ENCODE peak calls at places on chromosomes 1 and 21, in four cellular contexts. A, D, W and X are unnamed samples.

GRCh38 chr1:208015255-208015654 is 104.3 kb upstream of the CD34 start:
- DNase-seq in A (no peak), D (no peak), W (no peak), X (no peak)

GRCh38 chr1:191993549-191993948 is 164.7 kb upstream of the RGS18 start:
- DNase-seq in A (no peak), D (no peak), W (peak), X (no peak)

GRCh38 chr1:5996641-5997270 is 4.5 kb upstream of the NPHP4 start:
- DNase-seq in A (no peak), D (no peak), W (no peak), X (no peak)

GRCh38 chr1:237197470-237198425 is 155.8 kb downstream of the RYR2 start:
- DNase-seq in A (no peak), D (no peak), W (no peak), X (no peak)

GRCh38 chr1:241749041-241749798 is 97.1 kb downstream of the WDR64 start:
- DNase-seq in A (no peak), D (no peak), W (no peak), X (no peak)

GRCh38 chr1:154614887-154615286 is 6.9 kb upstream of the ADAR start:
- DNase-seq in A (peak), D (no peak), W (no peak), X (no peak)

GRCh38 chr1:72827285-72827684 is 544.9 kb upstream of the NEGR1 start:
- DNase-seq in A (no peak), D (no peak), W (no peak), X (no peak)

GRCh38 chr21:35737425-35737824 is 322.9 kb downstream of the SETD4 start:
- DNase-seq in A (no peak), D (no peak), W (no peak), X (no peak)

GRCh38 chr1:15411593-15412487 is 2.2 kb downstream of the EFHD2 start:
- DNase-seq in A (no peak), D (no peak), W (no peak), X (no peak)

GRCh38 chr21:44298301-44298700 is 1.6 kb upstream of the PFKL start:
- DNase-seq in A (no peak), D (no peak), W (peak), X (no peak)

GRCh38 chr21:34639250-34639649 is 24.3 kb upstream of the RCAN1 start:
- DNase-seq in A (no peak), D (no peak), W (no peak), X (peak)

GRCh38 chr1:16068356-16069270 is 4.8 kb downstream of the FAM131C start:
- DNase-seq in A (no peak), D (no peak), W (no peak), X (no peak)

GRCh38 chr1:172005856-172006255 is 164.6 kb downstream of the DNM3 start:
- DNase-seq in A (no peak), D (no peak), W (peak), X (no peak)

GRCh38 chr1:234877761-234878160 is 250.9 kb downstream of the TOMM20 start:
- DNase-seq in A (no peak), D (peak), W (no peak), X (no peak)

GRCh38 chr1:201894343-201895119 is 5.8 kb downstream of the SHISA4 start:
- DNase-seq in A (peak), D (peak), W (no peak), X (no peak)

GRCh38 chr1:34708106-34708505 is 46.7 kb upstream of the GJB5 start:
- DNase-seq in A (no peak), D (no peak), W (no peak), X (no peak)

GRCh38 chr1:64318428-64318827 is 115.0 kb downstream of the UBE2U start:
- DNase-seq in A (no peak), D (no peak), W (no peak), X (no peak)

GRCh38 chr1:55143686-55144085 is 71.5 kb downstream of the USP24 start:
- DNase-seq in A (peak), D (peak), W (peak), X (no peak)

GRCh38 chr1:22452401-22452963 is 831 bp downstream of the ZBTB40 start:
- DNase-seq in A (no peak), D (no peak), W (no peak), X (peak)

GRCh38 chr1:201570886-201571624 is 32.1 kb downstream of the NAV1 start:
- DNase-seq in A (peak), D (no peak), W (no peak), X (no peak)

GRCh38 chr1:8406011-8406410 is 88.1 kb downstream of the SLC45A1 start:
- DNase-seq in A (no peak), D (no peak), W (no peak), X (no peak)

GRCh38 chr1:48878191-48878940 is 101.7 kb upstream of the BEND5 start:
- DNase-seq in A (no peak), D (no peak), W (no peak), X (no peak)

GRCh38 chr1:3053986-3054385 is 15.0 kb upstream of the PRDM16 start:
- DNase-seq in A (no peak), D (no peak), W (no peak), X (no peak)

GRCh38 chr1:110307239-110307974 is 31.8 kb upstream of the RBM15 start:
- DNase-seq in A (no peak), D (no peak), W (no peak), X (no peak)

GRCh38 chr1:225442156-225442555 is 14.3 kb upstream of the LBR start:
- DNase-seq in A (no peak), D (no peak), W (no peak), X (no peak)

GRCh38 chr1:81345110-81345509 is 455.6 kb upstream of the ADGRL2 start:
- DNase-seq in A (no peak), D (no peak), W (no peak), X (no peak)

GRCh38 chr1:2046953-2047748 is 3.1 kb upstream of the PRKCZ start:
- DNase-seq in A (peak), D (no peak), W (peak), X (no peak)
- TF ChIP-seq CBFB in A (no peak), D (no peak), W (no peak), X (no peak)

DNA sequence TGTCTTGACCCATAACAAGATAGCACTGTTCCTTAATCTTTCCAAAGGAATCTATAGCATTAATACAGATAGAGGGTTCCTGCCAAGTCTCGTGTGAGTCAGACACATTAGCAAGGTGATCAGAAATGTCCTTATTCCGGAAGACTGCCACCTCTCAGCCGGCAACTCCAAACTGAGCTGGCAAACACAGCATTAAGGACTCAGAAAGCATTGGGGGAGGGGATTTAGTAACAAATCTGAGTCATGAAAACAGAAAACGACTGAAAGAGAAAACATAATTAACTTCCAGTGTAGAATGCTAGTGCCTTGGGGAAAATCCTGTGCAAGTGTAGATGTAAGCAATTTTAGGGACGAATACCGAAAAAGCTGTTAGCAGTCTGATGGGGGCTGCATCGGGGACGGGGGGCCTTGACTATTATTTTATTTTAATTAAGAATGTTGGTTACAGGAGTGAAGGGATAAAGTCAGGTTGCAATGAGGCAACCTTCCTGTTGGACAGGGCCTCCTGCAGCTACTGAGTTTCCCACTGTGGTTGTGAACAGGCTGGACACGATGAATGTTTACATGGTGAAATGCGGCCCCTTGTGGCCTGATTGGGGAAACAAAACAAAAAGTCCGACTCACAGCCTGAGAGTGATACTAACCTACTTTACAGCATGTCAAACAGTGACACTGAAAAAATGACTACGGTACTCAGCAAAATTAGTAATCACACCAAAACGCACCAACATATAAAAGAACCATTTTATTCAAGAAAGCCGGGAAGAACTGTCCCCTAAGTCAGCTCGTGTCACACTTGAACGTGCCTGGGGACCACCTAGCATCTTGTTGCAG is 20.7 kb downstream of the MIS18A start:
- DNase-seq in A (peak), D (peak), W (peak), X (no peak)
- TF ChIP-seq CBFB in A (no peak), D (no peak), W (no peak), X (no peak)

GRCh38 chr1:244216836-244217235 is 165.8 kb downstream of the ZBTB18 start:
- DNase-seq in A (no peak), D (no peak), W (no peak), X (no peak)

GRCh38 chr1:244211559-244211944 is 160.5 kb downstream of the ZBTB18 start:
- DNase-seq in A (no peak), D (no peak), W (no peak), X (no peak)

GRCh38 chr1:244212792-244213475 is 161.9 kb downstream of the ZBTB18 start:
- DNase-seq in A (no peak), D (no peak), W (no peak), X (no peak)

GRCh38 chr1:244212219-244212618 is 161.1 kb downstream of the ZBTB18 start:
- DNase-seq in A (no peak), D (no peak), W (no peak), X (no peak)

DNA sequence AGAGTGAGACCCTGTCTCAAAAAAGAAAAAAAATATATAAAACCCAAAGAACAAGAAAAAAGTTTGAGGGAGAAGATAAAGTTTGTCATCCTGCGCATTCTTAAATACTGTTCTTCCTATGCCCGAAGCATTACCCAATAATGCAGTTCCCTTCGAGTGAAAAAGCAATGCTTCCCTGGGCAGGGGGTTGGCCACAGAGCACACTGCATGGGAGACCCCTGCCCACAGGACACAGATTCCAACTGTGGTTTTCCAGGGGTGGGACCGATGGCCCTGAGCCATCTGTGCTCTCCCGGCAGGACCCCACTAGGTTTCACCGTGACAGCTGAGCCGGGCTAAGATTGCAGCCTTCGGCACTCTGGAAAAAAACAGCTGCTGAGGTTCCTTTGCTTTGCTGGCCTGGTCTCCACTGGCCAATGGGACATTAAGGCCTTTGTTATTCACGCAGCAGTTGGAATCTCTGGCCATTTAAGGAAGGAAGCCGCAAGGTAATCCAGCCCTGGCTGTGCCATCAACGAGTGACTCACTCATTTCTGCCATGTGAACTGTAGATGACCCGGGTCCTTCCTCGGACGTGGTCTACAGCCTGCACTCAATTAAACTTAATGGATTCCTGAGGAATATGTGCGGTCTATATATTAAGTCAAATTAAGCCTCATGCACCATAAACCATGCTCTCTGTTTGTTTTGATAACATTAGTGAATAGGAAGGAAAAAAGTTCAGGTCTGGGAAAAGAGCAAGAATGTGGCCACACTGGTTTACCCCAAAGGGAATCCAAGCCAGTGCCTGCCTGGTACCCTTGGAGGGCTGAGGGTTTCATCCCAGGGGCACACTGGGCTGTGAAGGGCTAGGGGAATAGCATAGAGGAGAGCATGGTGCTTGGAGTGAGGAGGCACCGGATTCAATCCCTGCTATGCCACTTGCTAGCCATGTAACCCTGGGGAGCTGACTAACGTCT is 163.2 kb downstream of the ZBTB18 start:
- DNase-seq in A (peak), D (no peak), W (peak), X (no peak)
- TF ChIP-seq CBFB in A (no peak), D (no peak), W (no peak), X (no peak)

GRCh38 chr1:40265298-40265697 is 7.3 kb downstream of the ZMPSTE24 start:
- DNase-seq in A (no peak), D (no peak), W (no peak), X (no peak)
- TF ChIP-seq CBFB in A (no peak), D (no peak), W (no peak), X (no peak)